ENCODE peak calls at places on chromosomes 1 and 21, in seven cellular contexts. O is mesendoderm; U is coronary artery; W is activated naive CD4-positive, alpha-beta T cell; S is neural crest cell; T is A172; C is cardiac fibroblast. X is an unnamed sample.
A peak's percentile ranks its signal among the peaks of the same experiment; 100 is the strongest.

GRCh38 chr1:10338047-10338446 is 60.8 kb upstream of the PGD start:
- DNase-seq in O (peak; percentile 61), W (no peak), C (peak; percentile 68), U (no peak), T (peak; percentile 27), S (peak; percentile 48), X (peak; percentile 62)

GRCh38 chr1:94819945-94820746 is at the start of gene SLC44A3:
- DNase-seq in W (no peak), S (peak; percentile 41), U (no peak), O (peak; percentile 72), C (peak; percentile 63), T (no peak), X (peak; percentile 70)

GRCh38 chr1:161207173-161207572 is 5.0 kb downstream of the NDUFS2 start:
- DNase-seq in T (no peak), S (no peak), U (peak; percentile 89), C (peak; percentile 94), O (no peak), W (no peak), X (no peak)

GRCh38 chr1:150182233-150182632 is 32.5 kb downstream of the PLEKHO1 start:
- DNase-seq in W (no peak), O (no peak), U (no peak), T (no peak), C (no peak), S (no peak), X (no peak)

GRCh38 chr1:155527672-155528071 is 34.9 kb downstream of the ASH1L start:
- DNase-seq in U (no peak), W (no peak), S (no peak), T (no peak), C (no peak), O (peak; percentile 16), X (no peak)

GRCh38 chr1:28328228-28328648 is 602 bp upstream of the MED18 start:
- DNase-seq in U (no peak), W (no peak), T (no peak), C (no peak), S (no peak), O (no peak), X (no peak)

GRCh38 chr1:44293761-44294315 is 61.2 kb downstream of the ERI3 start:
- DNase-seq in C (no peak), T (no peak), O (no peak), S (no peak), U (no peak), W (no peak), X (no peak)

GRCh38 chr1:40834968-40835545 is 27.1 kb downstream of the CITED4 start:
- DNase-seq in W (no peak), U (no peak), O (no peak), C (no peak), S (no peak), T (no peak), X (no peak)

GRCh38 chr1:33050221-33051076 is 13.8 kb upstream of the AK2 start:
- DNase-seq in W (no peak), T (peak; percentile 82), U (no peak), S (no peak), C (peak; percentile 75), O (no peak), X (no peak)

GRCh38 chr1:30718636-30719405 is 4.6 kb downstream of the MATN1 start:
- DNase-seq in U (no peak), W (peak; percentile 78), S (peak; percentile 96), T (peak; percentile 82), C (peak; percentile 99), O (peak; percentile 96), X (peak; percentile 87)

GRCh38 chr21:36700961-36701911 is 2.3 kb downstream of the SIM2 start:
- DNase-seq in W (no peak), S (peak; percentile 7), U (peak; percentile 58), T (no peak), C (no peak), O (peak; percentile 56), X (peak; percentile 43)

GRCh38 chr1:221525749-221526148 is 216.1 kb downstream of the DUSP10 start:
- DNase-seq in S (no peak), O (no peak), W (no peak), T (no peak), C (no peak), U (no peak), X (no peak)

GRCh38 chr1:202293620-202294019 is 48.1 kb downstream of the UBE2T start:
- DNase-seq in W (no peak), C (peak; percentile 57), U (no peak), S (no peak), O (no peak), T (no peak), X (no peak)

GRCh38 chr1:45009956-45010854 is 919 bp downstream of the HECTD3 start:
- DNase-seq in U (no peak), W (no peak), T (no peak), O (peak; percentile 26), S (no peak), C (no peak), X (peak; percentile 34)

GRCh38 chr1:205568469-205569361 is 63.1 kb downstream of the ELK4 start:
- DNase-seq in S (no peak), O (no peak), C (peak; percentile 27), T (no peak), W (no peak), U (peak; percentile 38), X (peak; percentile 51)

GRCh38 chr1:53725238-53725689 is 13.7 kb downstream of the GLIS1 start:
- DNase-seq in S (no peak), U (peak; percentile 59), T (no peak), W (no peak), O (peak; percentile 83), C (peak; percentile 40), X (peak; percentile 43)

GRCh38 chr1:15764890-15765289 is 6.3 kb downstream of the FBLIM1 start:
- DNase-seq in O (no peak), W (no peak), S (no peak), U (no peak), T (no peak), C (no peak), X (no peak)

GRCh38 chr1:14666376-14666775 is 67.9 kb downstream of the KAZN start:
- DNase-seq in O (no peak), T (peak; percentile 11), C (peak; percentile 10), U (no peak), S (no peak), W (no peak), X (no peak)

GRCh38 chr1:41884256-41885240 is 34.2 kb downstream of the HIVEP3 start:
- DNase-seq in S (no peak), W (no peak), C (no peak), O (peak; percentile 46), U (no peak), T (no peak), X (no peak)

GRCh38 chr1:203034422-203035110 is 8.3 kb downstream of the PPFIA4 start:
- DNase-seq in W (no peak), S (no peak), C (no peak), T (no peak), O (no peak), U (no peak), X (no peak)

GRCh38 chr1:22967833-22968232 is 4.8 kb downstream of the LACTBL1 start:
- DNase-seq in O (no peak), S (no peak), U (no peak), C (no peak), W (no peak), T (no peak), X (no peak)

GRCh38 chr1:241640867-241641542 is 836 bp upstream of the CHML start:
- DNase-seq in T (no peak), C (no peak), S (no peak), U (no peak), W (no peak), O (no peak), X (no peak)

GRCh38 chr1:63746129-63746864 is 27.5 kb upstream of the ROR1 start:
- DNase-seq in C (peak; percentile 69), W (no peak), O (peak; percentile 71), S (peak; percentile 6), T (no peak), U (no peak), X (peak; percentile 69)

GRCh38 chr1:156740307-156740678 is 595 bp downstream of the MRPL24 start:
- DNase-seq in C (no peak), O (no peak), S (no peak), W (no peak), U (no peak), T (peak; percentile 30), X (no peak)

GRCh38 chr1:155816351-155816750 is 40.7 kb downstream of the GON4L start:
- DNase-seq in U (no peak), S (no peak), C (no peak), O (no peak), W (no peak), T (no peak), X (no peak)

GRCh38 chr1:237760981-237761380 is 129.7 kb downstream of the ZP4 start:
- DNase-seq in U (no peak), S (no peak), W (no peak), T (no peak), O (no peak), C (no peak), X (no peak)

GRCh38 chr1:2111674-2112035 is 61.4 kb downstream of the PRKCZ start:
- DNase-seq in O (no peak), C (no peak), U (no peak), T (no peak), W (no peak), S (no peak), X (no peak)

GRCh38 chr1:9881838-9882249 is 28.2 kb downstream of the CTNNBIP1 start:
- DNase-seq in T (peak; percentile 83), W (no peak), O (no peak), S (no peak), U (no peak), C (peak; percentile 68), X (no peak)

GRCh38 chr1:235783148-235783776 is 83.4 kb downstream of the LYST start:
- DNase-seq in W (no peak), O (peak; percentile 56), T (peak; percentile 55), C (peak; percentile 70), U (no peak), S (no peak), X (peak; percentile 26)

GRCh38 chr21:45463871-45464270 is 58.9 kb downstream of the COL18A1 start:
- DNase-seq in O (no peak), S (no peak), W (no peak), U (no peak), C (no peak), T (no peak), X (no peak)

GRCh38 chr1:7265771-7266371 is 480.6 kb downstream of the CAMTA1 start:
- DNase-seq in U (no peak), S (no peak), T (peak; percentile 86), W (no peak), C (peak; percentile 41), O (no peak), X (no peak)

GRCh38 chr1:199182151-199182843 is 543.5 kb downstream of the PTPRC start:
- DNase-seq in O (no peak), W (no peak), T (no peak), U (no peak), S (no peak), C (peak; percentile 17), X (no peak)

GRCh38 chr1:19033926-19034680 is 77.6 kb upstream of the IFFO2 start:
- DNase-seq in S (no peak), W (no peak), C (no peak), T (peak; percentile 57), O (peak; percentile 90), U (no peak), X (no peak)

GRCh38 chr1:74650561-74650960 is 23.0 kb downstream of the ERICH3 start:
- DNase-seq in U (no peak), O (no peak), S (no peak), W (no peak), C (peak; percentile 8), T (peak; percentile 46), X (no peak)

GRCh38 chr21:45330075-45330781 is 42.5 kb upstream of the POFUT2 start:
- DNase-seq in U (no peak), C (peak; percentile 87), O (peak; percentile 97), W (no peak), T (peak; percentile 98), S (no peak), X (no peak)

GRCh38 chr1:100538935-100539835 is 1.2 kb downstream of the GPR88 start:
- DNase-seq in W (no peak), O (peak; percentile 49), U (no peak), C (no peak), S (peak; percentile 41), T (no peak), X (peak; percentile 56)

X was measured in HEK293T.